ENCODE peak calls at places on chromosomes 13 and 19, in four cellular contexts. K is HepG2, L is SK-N-SH, A is K562. Y is an unnamed sample.
A peak's percentile ranks its signal among the peaks of the same experiment; 100 is the strongest.

GRCh38 chr19:19354007-19354406 is 33.4 kb downstream of the MAU2 start:
- DNase-seq in K (no peak), L (no peak), A (no peak), Y (no peak)

GRCh38 chr13:30997697-30998547 is 65.5 kb downstream of the TEX26 start:
- DNase-seq in K (no peak), L (peak; percentile 55), A (no peak), Y (no peak)

GRCh38 chr19:4444765-4445741 is 12.5 kb downstream of the UBXN6 start:
- DNase-seq in K (no peak), L (no peak), A (peak; percentile 9), Y (no peak)

GRCh38 chr19:47447470-47448359 is 24.0 kb downstream of the SLC8A2 start:
- DNase-seq in K (peak; percentile 31), L (peak; percentile 97), A (peak; percentile 97), Y (peak; percentile 99)

GRCh38 chr19:7705387-7706187 is 3.7 kb upstream of the FCER2 start:
- DNase-seq in K (no peak), L (no peak), A (no peak), Y (no peak)

GRCh38 chr19:42850981-42851717 is 28.4 kb downstream of the PSG1 start:
- DNase-seq in K (peak; percentile 15), L (no peak), A (no peak), Y (no peak)

GRCh38 chr19:48735031-48735615 is 5.3 kb downstream of the RASIP1 start:
- DNase-seq in K (no peak), L (no peak), A (no peak), Y (peak; percentile 81)

GRCh38 chr19:8666814-8667405 is 31.7 kb downstream of the ACTL9 start:
- DNase-seq in K (no peak), L (no peak), A (no peak), Y (no peak)

GRCh38 chr13:113005076-113005865 is 36.3 kb downstream of the MCF2L start:
- DNase-seq in K (no peak), L (no peak), A (no peak), Y (no peak)

GRCh38 chr19:33392341-33393285 is 19.1 kb downstream of the CEBPG start:
- DNase-seq in K (peak; percentile 92), L (peak; percentile 89), A (peak; percentile 41), Y (peak; percentile 8)

GRCh38 chr19:54209748-54210494 is 9.3 kb downstream of the RPS9 start:
- DNase-seq in K (peak; percentile 98), L (peak; percentile 82), A (peak; percentile 68), Y (no peak)

GRCh38 chr13:104321756-104322155 is 1255.5 kb upstream of the SLC10A2 start:
- DNase-seq in K (no peak), L (no peak), A (no peak), Y (no peak)

GRCh38 chr19:23758187-23759074 is at the start of gene ZNF681:
- DNase-seq in K (no peak), L (peak; percentile 85), A (peak; percentile 82), Y (peak; percentile 87)

GRCh38 chr13:72960541-72960940 is 98.3 kb upstream of the KLF5 start:
- DNase-seq in K (peak; percentile 24), L (no peak), A (no peak), Y (no peak)

GRCh38 chr13:72960114-72960513 is 98.7 kb upstream of the KLF5 start:
- DNase-seq in K (no peak), L (no peak), A (no peak), Y (no peak)

GRCh38 chr13:72963762-72964161 is 95.0 kb upstream of the KLF5 start:
- DNase-seq in K (no peak), L (no peak), A (no peak), Y (no peak)

GRCh38 chr13:72959643-72960042 is 99.2 kb upstream of the KLF5 start:
- DNase-seq in K (no peak), L (no peak), A (no peak), Y (no peak)
- TF ChIP-seq FOXJ3 in K (no peak), L (no peak), A (no peak), Y (no peak)

GRCh38 chr19:1223018-1223855 is 14.6 kb downstream of the CBARP start:
- DNase-seq in K (no peak), L (peak; percentile 76), A (no peak), Y (peak; percentile 78)
- TF ChIP-seq FOXJ3 in K (no peak), L (no peak), A (no peak), Y (no peak)

GRCh38 chr13:50676602-50677001 is 166.9 kb downstream of the DLEU7 start:
- DNase-seq in K (no peak), L (no peak), A (no peak), Y (no peak)

GRCh38 chr13:50679321-50679720 is 164.2 kb downstream of the DLEU7 start:
- DNase-seq in K (no peak), L (no peak), A (no peak), Y (no peak)

GRCh38 chr13:50682002-50682401 is 161.5 kb downstream of the DLEU7 start:
- DNase-seq in K (no peak), L (no peak), A (no peak), Y (no peak)

GRCh38 chr13:50678464-50679162 is 164.9 kb downstream of the DLEU7 start:
- DNase-seq in K (no peak), L (no peak), A (no peak), Y (no peak)

GRCh38 chr13:50677687-50678463 is 165.6 kb downstream of the DLEU7 start:
- DNase-seq in K (no peak), L (no peak), A (no peak), Y (no peak)
- TF ChIP-seq FOXJ3 in K (no peak), L (no peak), A (no peak), Y (no peak)

GRCh38 chr19:30174791-30175190 is 197.4 kb upstream of the ZNF536 start:
- DNase-seq in K (no peak), L (no peak), A (no peak), Y (no peak)

GRCh38 chr19:30173593-30174356 is 198.4 kb upstream of the ZNF536 start:
- DNase-seq in K (no peak), L (no peak), A (no peak), Y (no peak)

GRCh38 chr19:30175987-30176386 is 196.2 kb upstream of the ZNF536 start:
- DNase-seq in K (no peak), L (no peak), A (no peak), Y (no peak)

GRCh38 chr19:30172643-30173242 is 199.4 kb upstream of the ZNF536 start:
- DNase-seq in K (no peak), L (no peak), A (no peak), Y (no peak)

DNA sequence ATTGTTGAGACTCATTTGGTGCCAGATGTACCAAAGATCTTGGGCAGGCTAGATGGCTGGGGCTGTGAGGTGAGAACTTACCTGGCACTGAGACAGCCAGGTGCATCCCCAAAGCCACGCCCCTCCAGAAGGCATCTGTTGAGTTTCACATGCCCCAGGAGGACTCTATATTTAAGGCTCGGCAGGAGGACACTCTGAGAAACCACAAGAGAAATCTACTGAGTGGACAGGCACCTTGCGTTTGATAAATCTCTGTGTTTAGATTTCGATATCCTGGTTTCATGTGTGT is 197.9 kb upstream of the ZNF536 start:
- DNase-seq in K (no peak), L (no peak), A (no peak), Y (no peak)
- TF ChIP-seq FOXJ3 in K (no peak), L (no peak), A (no peak), Y (no peak)

GRCh38 chr19:39498262-39499081 is at the start of gene DLL3:
- DNase-seq in K (no peak), L (peak; percentile 59), A (peak; percentile 55), Y (peak; percentile 52)

GRCh38 chr19:39499932-39500331 is 1.2 kb downstream of the DLL3 start:
- DNase-seq in K (no peak), L (no peak), A (no peak), Y (no peak)

GRCh38 chr19:39499082-39499642 is 415 bp downstream of the DLL3 start:
- DNase-seq in K (no peak), L (peak; percentile 53), A (no peak), Y (peak; percentile 66)

GRCh38 chr19:39501340-39501739 is 2.6 kb downstream of the DLL3 start:
- DNase-seq in K (no peak), L (no peak), A (no peak), Y (no peak)

DNA sequence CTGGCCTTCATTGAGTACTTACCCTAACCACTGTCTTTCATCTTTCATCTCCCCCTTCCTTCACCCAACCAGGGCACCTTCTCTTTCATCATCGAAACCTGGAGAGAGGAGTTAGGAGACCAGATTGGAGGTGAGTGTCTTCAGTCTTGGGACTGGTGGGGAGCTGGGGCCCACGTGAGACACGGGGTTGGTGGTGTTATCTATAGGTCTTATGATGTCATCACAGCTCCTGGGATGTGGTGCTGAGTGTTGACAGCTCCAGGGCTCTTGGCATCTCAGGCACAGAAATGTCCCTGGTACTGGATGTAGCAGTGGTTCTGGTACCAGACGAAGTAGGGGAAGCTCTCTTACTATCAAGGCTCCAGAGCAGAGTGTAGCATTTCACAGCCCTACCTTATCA is 1.8 kb downstream of the DLL3 start:
- DNase-seq in K (no peak), L (no peak), A (no peak), Y (no peak)
- TF ChIP-seq FOXJ3 in K (no peak), L (no peak), A (no peak), Y (no peak)

GRCh38 chr19:39275578-39275977 is 7.4 kb downstream of the IFNL2 start:
- DNase-seq in K (no peak), L (no peak), A (no peak), Y (no peak)
- TF ChIP-seq FOXJ3 in K (no peak), L (no peak), A (no peak), Y (no peak)